ENCODE peak calls at places on chromosomes 4 and X, in four cellular contexts. T, J, R and Y are unnamed samples.
A peak's percentile ranks its signal among the peaks of the same experiment; 100 is the strongest.

GRCh38 chr4:117249333-117249732 is 164.0 kb upstream of the TRAM1L1 start:
- DNase-seq in J (no peak), R (no peak), T (no peak), Y (no peak)

GRCh38 chrX:150926791-150927190 is 28.3 kb upstream of the CD99L2 start:
- DNase-seq in R (no peak), T (no peak), J (no peak), Y (no peak)

GRCh38 chrX:107629533-107629909 is 1.2 kb downstream of the PRPS1 start:
- DNase-seq in J (no peak), R (no peak), T (peak; percentile 29), Y (no peak)

GRCh38 chr4:108834787-108835384 is 72.0 kb upstream of the ETNPPL start:
- DNase-seq in J (no peak), R (no peak), T (peak; percentile 67), Y (no peak)

GRCh38 chr4:7828011-7828720 is 111.5 kb downstream of the AFAP1 start:
- DNase-seq in R (peak; percentile 84), J (no peak), T (peak; percentile 97), Y (peak; percentile 46)

GRCh38 chrX:152601848-152602616 is 35.7 kb upstream of the GABRQ start:
- DNase-seq in J (peak; percentile 19), T (peak; percentile 13), R (no peak), Y (no peak)

GRCh38 chr4:52588771-52589591 is 70.1 kb downstream of the USP46 start:
- DNase-seq in J (no peak), T (no peak), R (no peak), Y (no peak)

GRCh38 chrX:129318375-129318774 is 204.9 kb downstream of the SMARCA1 start:
- DNase-seq in T (peak; percentile 45), R (no peak), J (no peak), Y (no peak)

GRCh38 chr4:169957785-169958184 is 68.4 kb downstream of the MFAP3L start:
- DNase-seq in R (no peak), J (no peak), T (peak; percentile 28), Y (no peak)

GRCh38 chrX:77962068-77962902 is 7.2 kb downstream of the PGAM4 start:
- DNase-seq in R (no peak), T (no peak), J (no peak), Y (no peak)

GRCh38 chr4:100348472-100348871 is 158.2 kb upstream of the DDIT4L start:
- DNase-seq in T (peak; percentile 91), J (no peak), R (no peak), Y (no peak)

GRCh38 chr4:184536070-184536880 is 61.9 kb upstream of the IRF2 start:
- DNase-seq in R (no peak), J (no peak), T (peak; percentile 10), Y (no peak)

GRCh38 chrX:98795636-98796035 is 1614.4 kb downstream of the PCDH19 start:
- DNase-seq in T (peak; percentile 87), R (no peak), J (no peak), Y (no peak)

GRCh38 chr4:30553721-30554120 is 166.4 kb upstream of the PCDH7 start:
- DNase-seq in T (no peak), J (no peak), R (no peak), Y (no peak)

GRCh38 chr4:7646384-7647061 is 211.8 kb upstream of the PSAPL1 start:
- DNase-seq in J (no peak), T (no peak), R (no peak), Y (no peak)

GRCh38 chrX:53456254-53456653 is 22.1 kb upstream of the HSD17B10 start:
- DNase-seq in T (no peak), R (no peak), J (no peak), Y (no peak)

GRCh38 chr4:155854597-155855226 is 11.4 kb downstream of the ASIC5 start:
- DNase-seq in T (peak; percentile 11), J (no peak), R (no peak), Y (no peak)

GRCh38 chr4:5638316-5638715 is 70.0 kb downstream of the EVC2 start:
- DNase-seq in T (no peak), J (no peak), R (no peak), Y (no peak)

GRCh38 chrX:7801706-7802105 is 41.3 kb upstream of the VCX start:
- DNase-seq in R (no peak), T (peak; percentile 0), J (no peak), Y (no peak)

GRCh38 chr4:65668201-65669007 is 1.9 kb downstream of the EPHA5 start:
- DNase-seq in R (peak; percentile 58), J (peak; percentile 15), T (no peak), Y (no peak)

GRCh38 chr4:16082424-16083216 is 1.2 kb downstream of the PROM1 start:
- DNase-seq in J (peak; percentile 93), R (no peak), T (peak; percentile 15), Y (no peak)

GRCh38 chr4:24671824-24672223 is 87.5 kb upstream of the DHX15 start:
- DNase-seq in R (no peak), T (no peak), J (no peak), Y (no peak)

GRCh38 chr4:137390141-137390540 is 142.2 kb downstream of the PCDH18 start:
- DNase-seq in T (peak; percentile 43), R (no peak), J (no peak), Y (no peak)

GRCh38 chr4:186727977-186728519 is 4.4 kb upstream of the FAT1 start:
- DNase-seq in J (peak; percentile 30), R (no peak), T (peak; percentile 69), Y (no peak)
- TF ChIP-seq CTCF in J (no peak), R (no peak), T (no peak), Y (no peak)

GRCh38 chr4:41957634-41958033 is 22.4 kb downstream of the TMEM33 start:
- DNase-seq in R (no peak), T (peak; percentile 38), J (no peak), Y (no peak)
- TF ChIP-seq CTCF in R (no peak), T (peak; percentile 24), J (peak; percentile 32), Y (no peak)

GRCh38 chrX:123481908-123482873 is 250.7 kb downstream of the THOC2 start:
- DNase-seq in R (no peak), T (peak; percentile 24), J (no peak), Y (no peak)
- TF ChIP-seq CTCF in R (no peak), T (no peak), J (no peak), Y (no peak)

GRCh38 chr4:118282692-118283091 is 70.1 kb downstream of the PRSS12 start:
- DNase-seq in T (peak; percentile 87), J (no peak), R (no peak), Y (no peak)

GRCh38 chr4:118285931-118286330 is 66.9 kb downstream of the PRSS12 start:
- DNase-seq in R (no peak), T (no peak), J (no peak), Y (no peak)

GRCh38 chr4:118281611-118282442 is 71.0 kb downstream of the PRSS12 start:
- DNase-seq in J (no peak), T (peak; percentile 55), R (no peak), Y (no peak)

GRCh38 chr4:118286685-118287084 is 66.1 kb downstream of the PRSS12 start:
- DNase-seq in R (no peak), T (peak; percentile 56), J (no peak), Y (no peak)

DNA sequence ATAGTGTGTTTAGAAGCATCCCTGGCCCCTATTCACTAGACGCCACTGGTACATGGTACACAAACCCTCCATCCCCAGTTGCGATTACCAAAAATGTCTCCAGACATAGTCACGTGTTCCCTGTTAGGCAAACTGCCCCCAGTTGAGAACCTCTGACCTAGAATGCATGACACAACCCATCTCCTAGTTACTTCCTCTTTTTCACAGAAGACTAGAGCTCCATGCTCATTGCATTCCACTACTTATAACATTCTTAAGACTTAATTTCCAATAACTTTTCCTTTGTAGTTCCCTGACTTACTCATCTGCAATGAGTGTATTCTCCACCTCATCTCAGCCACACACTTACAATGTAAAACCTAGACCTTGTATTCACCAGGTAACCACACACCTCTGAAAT is 68.6 kb downstream of the PRSS12 start:
- DNase-seq in J (no peak), T (no peak), R (no peak), Y (no peak)
- TF ChIP-seq CTCF in J (no peak), T (no peak), R (no peak), Y (no peak)

GRCh38 chrX:136171420-136171819 is 24.1 kb downstream of the FHL1 start:
- DNase-seq in J (no peak), T (no peak), R (no peak), Y (no peak)

GRCh38 chrX:136168929-136169735 is 21.8 kb downstream of the FHL1 start:
- DNase-seq in R (peak; percentile 84), J (peak; percentile 33), T (peak; percentile 56), Y (no peak)

GRCh38 chrX:136166221-136166855 is 19.0 kb downstream of the FHL1 start:
- DNase-seq in T (peak; percentile 43), R (no peak), J (no peak), Y (no peak)

GRCh38 chrX:136170109-136170800 is 22.9 kb downstream of the FHL1 start:
- DNase-seq in R (no peak), T (no peak), J (no peak), Y (no peak)
- TF ChIP-seq CTCF in R (no peak), T (no peak), J (no peak), Y (no peak)

GRCh38 chrX:68945081-68945602 is 116.3 kb downstream of the EFNB1 start:
- DNase-seq in R (no peak), T (no peak), J (no peak), Y (no peak)

GRCh38 chrX:68944211-68944610 is 115.4 kb downstream of the EFNB1 start:
- DNase-seq in J (no peak), R (no peak), T (no peak), Y (no peak)

GRCh38 chrX:68947882-68948605 is 119.2 kb downstream of the EFNB1 start:
- DNase-seq in T (no peak), R (no peak), J (no peak), Y (no peak)

GRCh38 chrX:68942797-68943196 is 114.0 kb downstream of the EFNB1 start:
- DNase-seq in T (no peak), R (no peak), J (no peak), Y (no peak)

DNA sequence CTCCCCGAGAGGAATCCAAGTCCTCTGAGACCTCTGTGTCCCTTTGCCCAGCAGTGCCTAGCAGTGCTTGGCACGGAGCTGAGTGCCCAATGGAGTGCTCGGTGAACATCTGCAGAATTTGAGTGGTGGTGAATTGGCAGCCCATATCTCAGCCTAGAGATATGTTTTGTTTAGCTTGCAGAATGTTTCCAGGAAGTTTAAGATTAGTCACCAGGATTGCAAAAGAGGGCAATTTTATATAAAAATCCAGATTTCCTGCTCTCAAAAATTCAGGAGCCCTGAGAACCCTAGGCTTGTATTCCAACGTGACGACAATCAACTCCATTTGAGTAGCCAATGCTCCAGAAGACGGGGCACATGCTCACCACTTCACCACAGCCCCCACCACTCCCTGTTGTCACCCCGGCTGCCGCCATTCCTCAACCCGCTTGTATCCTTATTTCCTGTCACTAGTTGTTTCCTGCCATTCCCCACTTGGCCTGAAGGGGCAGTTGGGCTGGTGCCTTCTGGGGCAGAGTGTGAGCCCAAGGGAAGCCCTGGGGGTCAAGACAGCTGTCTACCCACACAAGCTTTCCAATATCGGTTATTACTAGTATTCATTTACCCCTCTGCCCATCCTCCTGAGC is 116.9 kb downstream of the EFNB1 start:
- DNase-seq in T (peak; percentile 68), J (peak; percentile 64), R (no peak), Y (no peak)
- TF ChIP-seq CTCF in T (peak; percentile 50), J (peak; percentile 24), R (no peak), Y (no peak)